ENCODE peak calls at places on chromosomes 13 and 19, in seven cellular contexts. W, G, M, Z, R, N and C are unnamed samples.

GRCh38 chr13:67229438-67230242 is 496 bp downstream of the PCDH9 start:
- DNase-seq in Z (no peak), G (no peak), W (peak; percentile 20), R (no peak), M (no peak), N (peak; percentile 6), C (peak; percentile 38)

GRCh38 chr13:92843549-92843948 is 383.1 kb upstream of the GPC6 start:
- DNase-seq in G (no peak), Z (no peak), W (peak; percentile 88), N (peak; percentile 67), R (peak; percentile 60), M (peak; percentile 26), C (no peak)

GRCh38 chr19:10009269-10009665 is 1.0 kb downstream of the COL5A3 start:
- DNase-seq in R (peak; percentile 24), N (peak; percentile 27), Z (no peak), G (no peak), W (peak; percentile 89), M (peak; percentile 88), C (peak; percentile 89)

GRCh38 chr19:50432658-50433057 is at the start of gene MYBPC2:
- DNase-seq in W (no peak), M (no peak), Z (no peak), N (no peak), G (no peak), R (no peak), C (peak; percentile 51)

GRCh38 chr13:36131215-36131930 is at the start of gene DCLK1:
- DNase-seq in R (peak; percentile 26), W (peak; percentile 31), Z (no peak), M (peak; percentile 68), G (no peak), N (no peak), C (peak; percentile 85)

GRCh38 chr19:49441210-49441959 is at the start of gene SLC17A7:
- DNase-seq in W (no peak), Z (no peak), R (no peak), N (peak; percentile 40), M (peak; percentile 71), G (no peak), C (peak; percentile 86)

GRCh38 chr19:48962029-48962848 is 2.9 kb upstream of the FTL start:
- DNase-seq in G (peak; percentile 81), R (no peak), N (peak; percentile 18), Z (peak; percentile 72), M (no peak), W (peak; percentile 42), C (no peak)

GRCh38 chr19:11069451-11070009 is 19.7 kb upstream of the LDLR start:
- DNase-seq in Z (no peak), N (no peak), R (no peak), M (no peak), W (no peak), G (no peak), C (no peak)

GRCh38 chr19:40585677-40586422 is 9.2 kb downstream of the SHKBP1 start:
- DNase-seq in Z (peak; percentile 64), G (no peak), M (peak; percentile 42), W (no peak), N (peak; percentile 33), R (peak; percentile 66), C (no peak)

GRCh38 chr13:35716186-35716585 is 239.7 kb upstream of the MAB21L1 start:
- DNase-seq in W (peak; percentile 55), Z (peak; percentile 97), N (peak; percentile 74), G (no peak), R (no peak), M (no peak), C (no peak)

GRCh38 chr19:57282011-57282636 is 1.8 kb downstream of the ZNF460 start:
- DNase-seq in R (peak; percentile 93), N (peak; percentile 62), M (no peak), Z (peak; percentile 52), W (no peak), G (no peak), C (no peak)

GRCh38 chr19:42277821-42278809 is 9.1 kb downstream of the CIC start:
- DNase-seq in M (no peak), Z (no peak), G (no peak), N (no peak), R (peak; percentile 69), W (no peak), C (no peak)

GRCh38 chr13:59728896-59729545 is 434.7 kb downstream of the DIAPH3 start:
- DNase-seq in R (no peak), W (no peak), G (no peak), N (no peak), Z (no peak), M (no peak), C (no peak)

GRCh38 chr19:38690146-38690545 is 42.7 kb downstream of the ACTN4 start:
- DNase-seq in G (no peak), W (no peak), M (no peak), Z (no peak), N (no peak), R (no peak), C (no peak)

GRCh38 chr19:38692458-38693379 is 45.3 kb downstream of the ACTN4 start:
- DNase-seq in N (no peak), Z (no peak), R (no peak), G (no peak), W (no peak), M (no peak), C (peak; percentile 22)

GRCh38 chr19:38693380-38694223 is 46.2 kb downstream of the ACTN4 start:
- DNase-seq in G (peak; percentile 81), W (peak; percentile 59), N (peak; percentile 96), R (peak; percentile 98), Z (peak; percentile 94), M (peak; percentile 77), C (peak; percentile 87)

GRCh38 chr19:38691938-38692457 is 44.5 kb downstream of the ACTN4 start:
- DNase-seq in R (peak; percentile 94), N (no peak), W (peak; percentile 96), Z (peak; percentile 87), M (no peak), G (no peak), C (no peak)

GRCh38 chr19:38690832-38691231 is 43.4 kb downstream of the ACTN4 start:
- DNase-seq in R (no peak), Z (no peak), M (no peak), G (no peak), N (no peak), W (no peak), C (no peak)
- TF ChIP-seq EZH2 in R (no peak), Z (no peak), M (no peak), G (no peak), N (no peak), W (no peak), C (no peak)

GRCh38 chr19:18697680-18698079 is 14.2 kb downstream of the CRTC1 start:
- DNase-seq in Z (no peak), M (no peak), G (no peak), W (no peak), N (peak; percentile 29), R (no peak), C (no peak)
- H3K4me1 ChIP-seq in Z (peaks cover 12% of the 10 kb centered on the region), M (peaks cover 22% of the 10 kb centered on the region), G (no peaks in the 10 kb centered on the region), W (peaks cover 5% of the 10 kb centered on the region), N (peaks cover 19% of the 10 kb centered on the region), R (peaks cover 24% of the 10 kb centered on the region), C (peaks cover 28% of the 10 kb centered on the region)

GRCh38 chr19:15269806-15270205 is 37.6 kb upstream of the EPHX3 start:
- DNase-seq in G (no peak), Z (no peak), N (no peak), W (no peak), M (no peak), R (no peak), C (no peak)
- H3K36me3 ChIP-seq in G (peaks cover 79% of the 10 kb centered on the region), Z (peaks cover 74% of the 10 kb centered on the region), N (peaks cover 56% of the 10 kb centered on the region), W (peaks cover 27% of the 10 kb centered on the region), M (peaks cover 59% of the 10 kb centered on the region), R (peaks cover 12% of the 10 kb centered on the region), C (no peaks in the 10 kb centered on the region)

GRCh38 chr13:27980280-27980998 is 8.1 kb downstream of the URAD start:
- DNase-seq in R (no peak), N (no peak), Z (no peak), W (no peak), M (no peak), G (no peak), C (peak; percentile 35)

GRCh38 chr13:27982361-27982760 is 6.1 kb downstream of the URAD start:
- DNase-seq in W (no peak), R (no peak), G (no peak), M (no peak), Z (no peak), N (no peak), C (no peak)

GRCh38 chr13:27979001-27979643 is 9.4 kb downstream of the URAD start:
- DNase-seq in M (no peak), W (no peak), G (no peak), R (no peak), N (no peak), Z (no peak), C (peak; percentile 44)

GRCh38 chr13:27979765-27980279 is 8.7 kb downstream of the URAD start:
- DNase-seq in N (no peak), G (no peak), Z (no peak), W (no peak), M (no peak), R (no peak), C (no peak)

DNA sequence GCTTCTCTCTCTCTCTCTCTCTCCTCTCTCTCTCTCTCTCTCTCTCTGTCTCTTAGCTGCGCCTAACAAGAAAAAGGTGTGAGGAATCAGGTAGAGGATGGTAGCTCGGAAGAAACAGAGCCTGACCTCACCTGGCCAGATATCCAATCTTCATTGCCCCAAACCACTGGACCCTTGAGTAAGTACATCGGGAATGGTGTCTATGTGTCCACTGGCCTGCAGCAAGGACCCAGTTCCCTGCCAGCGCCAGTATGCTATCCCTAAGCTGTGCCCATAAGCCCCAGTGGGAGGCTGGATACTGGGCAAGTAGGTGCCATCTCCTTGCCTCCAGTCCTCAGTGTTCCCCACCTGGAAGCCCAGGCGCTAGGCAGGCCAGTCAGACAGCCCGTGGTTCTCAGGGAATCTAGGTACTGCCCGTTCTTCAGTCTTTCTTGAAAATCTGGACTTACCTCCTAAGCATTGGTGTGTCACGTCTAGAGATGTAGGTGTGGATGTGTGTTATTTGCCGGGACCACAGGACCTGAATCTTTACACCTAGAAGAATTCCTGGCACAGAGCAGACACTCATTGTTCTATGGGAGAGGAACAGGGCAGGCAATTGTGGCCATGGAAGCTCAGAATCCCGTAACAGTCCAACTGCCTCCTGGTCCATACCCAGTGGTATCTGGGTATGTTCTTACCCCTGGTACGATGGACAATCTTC is 7.3 kb downstream of the URAD start:
- DNase-seq in N (no peak), G (no peak), Z (no peak), M (no peak), R (no peak), W (no peak), C (no peak)
- TF ChIP-seq EZH2 in N (no peak), G (no peak), Z (no peak), M (no peak), R (peak; percentile 85), W (peak; percentile 82), C (no peak)